ENCODE peak calls at places on chromosomes 3 and 15, in seven cellular contexts. K is WTC11; L is cardiac muscle cell; H is lower lobe of right lung; I is body of pancreas; Q is CD8-positive, alpha-beta T cell; R is sigmoid colon. U is an unnamed sample.

GRCh38 chr15:68376447-68377060 is 55.4 kb downstream of the ITGA11 start:
- DNase-seq in L (no peak), H (no peak), K (no peak), Q (no peak), I (no peak), R (peak), U (no peak)

GRCh38 chr15:90037961-90038633 is 37.0 kb downstream of the ZNF710 start:
- DNase-seq in L (no peak), H (no peak), K (no peak), I (no peak), R (peak), Q (no peak), U (no peak)

GRCh38 chr3:111764645-111765091 is 94.4 kb upstream of the PHLDB2 start:
- DNase-seq in Q (no peak), H (no peak), R (no peak), K (no peak), I (no peak), L (no peak), U (no peak)

GRCh38 chr3:135017494-135017893 is 222.4 kb downstream of the EPHB1 start:
- DNase-seq in Q (no peak), I (no peak), L (no peak), R (no peak), H (peak), K (no peak), U (no peak)

GRCh38 chr3:27201435-27201966 is 167.7 kb downstream of the NEK10 start:
- DNase-seq in H (no peak), Q (no peak), L (no peak), I (no peak), R (no peak), K (no peak), U (no peak)

GRCh38 chr15:73346735-73347312 is 21.9 kb downstream of the HCN4 start:
- DNase-seq in L (peak), Q (peak), K (peak), R (no peak), I (peak), H (peak), U (peak)

GRCh38 chr3:127035672-127036071 is 52.8 kb downstream of the PLXNA1 start:
- DNase-seq in H (peak), K (no peak), L (no peak), R (peak), I (peak), Q (no peak), U (no peak)

GRCh38 chr3:156456771-156457224 is 98.1 kb downstream of the SSR3 start:
- DNase-seq in I (no peak), H (no peak), L (no peak), K (peak), R (no peak), Q (no peak), U (no peak)

GRCh38 chr3:152399374-152399773 is 130.6 kb downstream of the MBNL1 start:
- DNase-seq in K (no peak), Q (no peak), H (no peak), R (no peak), I (no peak), L (no peak), U (no peak)

GRCh38 chr15:77045985-77046384 is 24.9 kb downstream of the TSPAN3 start:
- DNase-seq in Q (no peak), R (no peak), H (no peak), L (no peak), K (no peak), I (no peak), U (no peak)

GRCh38 chr3:57755368-57756021 is 614 bp upstream of the SLMAP start:
- DNase-seq in Q (no peak), R (peak), H (peak), K (peak), L (peak), I (peak), U (no peak)
- TF ChIP-seq CTCF in Q (peak), R (no peak), H (no peak), K (no peak), L (peak), I (peak), U (peak)

DNA sequence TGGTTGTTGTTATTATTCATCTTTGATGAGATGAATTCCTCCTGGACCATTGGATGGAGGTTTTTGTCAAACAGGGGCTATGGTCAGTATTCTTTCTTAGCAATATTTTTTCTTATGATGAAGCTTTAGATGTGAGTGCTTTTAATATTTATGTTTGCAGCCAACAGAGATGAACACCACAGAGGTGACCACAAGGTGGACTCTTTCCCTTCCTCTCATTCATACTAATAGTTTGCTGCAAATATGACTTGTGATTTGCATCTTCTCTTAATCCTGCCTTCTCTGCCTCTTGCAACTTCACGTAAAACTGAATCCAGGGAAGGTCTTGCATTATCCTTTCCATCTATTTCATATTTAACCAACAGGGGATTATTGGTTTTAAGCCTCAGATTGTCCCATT is 473.1 kb upstream of the UBE2E2 start:
- DNase-seq in L (no peak), Q (no peak), R (no peak), I (no peak), H (no peak), K (no peak), U (no peak)
- TF ChIP-seq CTCF in L (peak), Q (no peak), R (peak), I (no peak), H (no peak), K (no peak), U (peak)

DNA sequence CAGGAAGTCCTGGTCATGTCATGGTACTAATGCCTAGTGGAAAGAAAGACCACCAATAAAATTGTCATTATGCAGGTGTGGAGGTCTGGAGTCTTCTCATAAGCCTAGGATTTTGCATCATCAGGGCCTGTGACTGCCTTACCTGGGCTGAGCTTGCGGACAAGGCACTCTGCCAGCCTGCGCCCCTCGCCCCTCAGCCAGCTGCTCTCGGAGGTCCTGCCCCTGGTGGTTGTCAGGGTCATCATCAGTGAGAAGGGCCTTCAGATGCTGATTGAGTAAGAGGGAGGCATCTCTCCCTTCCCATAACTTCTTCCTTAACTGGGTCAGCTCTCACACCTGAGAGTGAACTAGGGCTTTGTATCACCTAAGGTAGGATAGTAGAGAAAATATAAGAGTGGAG is 132.8 kb downstream of the DCLK3 start:
- DNase-seq in Q (no peak), R (no peak), K (no peak), L (no peak), I (no peak), H (no peak), U (no peak)
- TF ChIP-seq CTCF in Q (no peak), R (no peak), K (no peak), L (no peak), I (no peak), H (no peak), U (no peak)

GRCh38 chr15:86183765-86184491 is 104.3 kb downstream of the AGBL1 start:
- DNase-seq in I (no peak), L (no peak), H (no peak), R (no peak), Q (no peak), K (no peak), U (no peak)

DNA sequence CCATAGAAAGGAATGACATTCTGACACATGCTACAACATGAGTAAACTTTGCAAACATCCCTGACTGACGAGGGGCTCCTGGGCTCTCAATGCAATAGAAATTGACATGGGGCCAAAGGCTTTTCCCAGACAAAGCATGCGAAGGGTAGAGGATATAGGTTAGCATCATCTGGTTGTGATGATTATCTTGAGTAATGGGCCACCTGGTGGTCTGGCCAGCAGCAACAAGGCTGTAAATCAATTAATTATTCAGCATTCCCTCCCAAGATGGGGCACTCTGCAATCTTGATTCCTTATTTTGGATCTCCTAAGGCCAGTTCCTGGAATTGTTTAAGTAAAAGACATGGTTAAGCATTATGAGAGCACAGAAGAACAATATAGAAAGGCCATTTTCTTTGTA is 99.2 kb downstream of the AGBL1 start:
- DNase-seq in K (peak), H (no peak), L (no peak), Q (no peak), R (no peak), I (no peak), U (no peak)
- TF ChIP-seq CTCF in K (peak), H (no peak), L (no peak), Q (no peak), R (no peak), I (no peak), U (no peak)

GRCh38 chr3:87696276-87697013 is 362.4 kb downstream of the CGGBP1 start:
- DNase-seq in L (no peak), Q (no peak), R (no peak), K (no peak), I (no peak), H (no peak), U (no peak)
- TF ChIP-seq CTCF in L (no peak), Q (no peak), R (no peak), K (no peak), I (no peak), H (no peak), U (no peak)

DNA sequence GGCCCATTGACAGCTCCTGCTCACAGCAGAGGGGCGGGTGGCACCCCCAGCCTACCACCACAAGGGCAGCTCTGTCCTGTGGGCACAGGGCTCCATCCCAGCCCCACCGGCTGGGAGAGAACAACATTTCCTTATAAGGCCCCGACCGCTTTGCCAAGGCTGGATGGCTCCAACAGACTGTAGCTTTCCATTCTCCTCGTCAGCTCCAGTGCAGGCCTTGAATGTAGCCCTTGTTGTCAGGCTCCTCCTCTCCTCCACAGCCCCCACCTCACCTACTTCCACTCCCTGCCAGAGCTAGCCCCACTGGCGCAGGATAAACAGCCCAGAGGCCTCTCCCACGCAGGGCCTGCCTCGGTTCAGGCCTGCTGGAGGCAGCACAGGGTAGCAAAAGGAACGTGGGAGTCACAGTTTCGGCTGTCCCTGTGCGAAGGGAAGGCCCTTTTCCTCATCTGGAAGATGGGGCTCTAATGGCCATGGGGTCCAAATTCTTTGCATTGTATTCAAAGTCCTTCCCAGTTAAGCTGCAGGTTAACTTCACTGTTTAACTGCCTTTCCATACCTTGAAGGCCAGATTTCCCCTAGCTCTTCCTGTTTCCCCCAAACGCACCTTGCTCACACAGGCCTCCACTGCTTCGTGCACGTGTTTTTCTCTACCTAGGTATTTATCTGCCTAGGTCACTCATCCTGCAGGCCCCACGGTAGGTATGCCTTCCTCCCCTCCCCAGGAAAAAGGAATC is 101.6 kb upstream of the LPP start:
- DNase-seq in H (peak), K (peak), R (peak), I (peak), L (peak), Q (no peak), U (no peak)
- TF ChIP-seq CTCF in H (peak), K (no peak), R (peak), I (no peak), L (peak), Q (no peak), U (peak)

GRCh38 chr15:72195101-72195511 is 2.5 kb downstream of the GRAMD2A start:
- DNase-seq in H (peak), L (no peak), K (no peak), I (peak), Q (no peak), R (no peak), U (no peak)
- TF ChIP-seq CTCF in H (no peak), L (no peak), K (no peak), I (no peak), Q (no peak), R (no peak), U (no peak)

GRCh38 chr15:45112143-45112591 is 1.8 kb downstream of the DUOX2 start:
- DNase-seq in L (no peak), I (no peak), K (no peak), H (no peak), R (no peak), Q (no peak), U (no peak)

GRCh38 chr15:45107941-45108630 is 5.9 kb downstream of the DUOX2 start:
- DNase-seq in I (no peak), K (no peak), R (peak), L (no peak), Q (no peak), H (no peak), U (no peak)

GRCh38 chr15:45112592-45113379 is 1.2 kb downstream of the DUOX2 start:
- DNase-seq in R (no peak), L (peak), I (no peak), Q (no peak), K (peak), H (no peak), U (peak)

GRCh38 chr15:45111390-45112142 is 2.4 kb downstream of the DUOX2 start:
- DNase-seq in R (no peak), I (no peak), H (no peak), K (peak), L (no peak), Q (no peak), U (no peak)

DNA sequence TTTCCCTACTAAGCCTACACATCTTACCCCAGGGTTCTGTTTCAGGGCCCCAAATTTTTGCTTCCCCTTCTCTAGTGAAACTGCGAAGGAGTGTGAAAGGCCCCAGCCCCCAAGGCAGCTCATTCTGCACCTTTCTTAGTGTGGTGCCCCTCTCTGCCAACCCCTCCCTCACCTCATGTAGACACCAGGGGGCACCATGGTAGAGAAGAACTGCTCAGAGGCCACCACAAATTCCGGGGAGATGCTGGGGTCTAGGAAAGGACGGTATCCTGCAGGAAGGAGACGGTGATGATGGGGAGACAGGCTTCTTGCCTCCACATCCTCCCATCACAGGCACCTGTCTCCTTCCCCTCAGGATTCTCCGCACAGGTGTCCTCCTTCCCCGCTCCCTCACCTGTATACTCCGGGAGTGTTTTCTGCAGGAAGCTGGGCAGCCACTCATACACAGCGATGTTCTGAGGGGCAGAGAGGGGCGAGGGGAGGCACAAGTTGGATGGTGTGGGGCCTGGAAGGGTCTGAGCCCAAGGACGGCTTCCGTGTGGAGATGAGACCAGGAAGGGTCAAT is 3.6 kb downstream of the DUOX2 start:
- DNase-seq in H (no peak), Q (no peak), R (no peak), L (no peak), K (peak), I (no peak), U (no peak)
- TF ChIP-seq CTCF in H (peak), Q (no peak), R (no peak), L (no peak), K (no peak), I (no peak), U (no peak)

DNA sequence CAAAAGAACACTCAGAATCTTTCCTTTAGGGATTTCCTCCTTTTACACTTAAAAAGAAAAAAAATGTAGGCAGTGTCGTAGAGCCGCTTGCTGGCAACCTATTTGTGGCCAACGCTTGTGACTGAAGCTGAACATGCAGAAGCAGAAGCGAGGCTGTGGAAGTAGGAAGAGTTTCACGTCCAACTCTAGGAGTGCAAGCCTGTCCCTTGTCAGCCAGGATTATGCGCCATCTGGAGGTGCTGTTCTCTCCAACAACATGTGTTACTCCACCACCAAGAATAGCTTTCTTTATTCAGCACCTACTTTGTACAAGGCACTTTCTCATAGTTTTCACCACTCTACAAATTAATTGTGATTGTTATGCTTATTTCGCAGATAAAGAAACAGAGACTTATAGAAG is 223.2 kb upstream of the LMCD1 start:
- DNase-seq in R (no peak), H (no peak), L (no peak), I (no peak), Q (no peak), K (no peak), U (no peak)
- TF ChIP-seq CTCF in R (no peak), H (no peak), L (no peak), I (no peak), Q (no peak), K (no peak), U (no peak)

GRCh38 chr3:144497452-144497851 is 525.8 kb downstream of the DIPK2A start:
- DNase-seq in R (no peak), Q (no peak), H (no peak), I (no peak), L (no peak), K (no peak), U (no peak)
- TF ChIP-seq CTCF in R (no peak), Q (no peak), H (no peak), I (no peak), L (no peak), K (no peak), U (no peak)

U was measured in type B pancreatic cell.